ENCODE peak calls at places on chromosomes 12 and 14, in five cellular contexts. J, A, N, B and P are unnamed samples.

GRCh38 chr12:94749890-94750289 is 99.5 kb upstream of the TMCC3 start:
- DNase-seq in B (no peak), J (no peak), A (no peak), N (no peak), P (no peak)

GRCh38 chr12:106136263-106136662 is 2.5 kb downstream of the NUAK1 start:
- DNase-seq in N (peak; percentile 96), J (peak; percentile 91), B (peak; percentile 32), A (peak; percentile 63), P (peak; percentile 87)

GRCh38 chr12:98743362-98743953 is 98.4 kb downstream of the APAF1 start:
- DNase-seq in A (no peak), N (peak; percentile 83), B (no peak), J (no peak), P (no peak)

GRCh38 chr14:43183916-43184315 is 1323.2 kb downstream of the FSCB start:
- DNase-seq in J (no peak), B (no peak), N (no peak), A (no peak), P (no peak)

GRCh38 chr12:84698576-84699333 is 213.8 kb downstream of the SLC6A15 start:
- DNase-seq in N (no peak), J (no peak), B (no peak), A (no peak), P (no peak)

GRCh38 chr14:22471545-22472121 is 117.4 kb downstream of the DAD1 start:
- DNase-seq in B (no peak), N (peak; percentile 79), A (no peak), J (peak; percentile 38), P (no peak)

GRCh38 chr14:55730602-55731001 is 150.6 kb downstream of the KTN1 start:
- DNase-seq in B (no peak), A (no peak), N (no peak), J (no peak), P (no peak)

GRCh38 chr14:87133073-87133815 is 859.7 kb downstream of the GALC start:
- DNase-seq in N (peak; percentile 91), A (no peak), B (no peak), J (peak; percentile 19), P (peak; percentile 69)

GRCh38 chr14:71539660-71540285 is 392.5 kb upstream of the RGS6 start:
- DNase-seq in J (no peak), A (no peak), B (no peak), N (no peak), P (no peak)

GRCh38 chr12:71046215-71046614 is 111.6 kb downstream of the TSPAN8 start:
- DNase-seq in J (no peak), N (no peak), A (no peak), B (no peak), P (peak; percentile 43)

GRCh38 chr14:50336428-50336827 is 24.3 kb downstream of the DMAC2L start:
- DNase-seq in A (no peak), J (no peak), B (no peak), N (no peak), P (no peak)

GRCh38 chr12:3148366-3149000 is 71.3 kb downstream of the TSPAN9 start:
- DNase-seq in A (no peak), J (peak; percentile 73), N (no peak), B (no peak), P (no peak)

GRCh38 chr12:20463920-20464524 is 95.7 kb downstream of the PDE3A start:
- DNase-seq in A (no peak), B (no peak), J (no peak), N (no peak), P (peak; percentile 1)

GRCh38 chr12:1544991-1545700 is 49.2 kb downstream of the FBXL14 start:
- DNase-seq in N (no peak), B (no peak), A (no peak), J (peak; percentile 20), P (no peak)

GRCh38 chr12:57342207-57342691 is 88.6 kb downstream of the R3HDM2 start:
- DNase-seq in J (peak; percentile 14), B (no peak), N (peak; percentile 79), A (no peak), P (no peak)

GRCh38 chr12:107474639-107475539 is 210.7 kb upstream of the PWP1 start:
- DNase-seq in J (no peak), N (no peak), A (no peak), B (no peak), P (no peak)

GRCh38 chr12:57522887-57523705 is 472 bp downstream of the MBD6 start:
- DNase-seq in A (no peak), N (peak; percentile 90), J (peak; percentile 67), B (peak; percentile 43), P (peak; percentile 31)

GRCh38 chr12:34591966-34592365 is 569.7 kb downstream of the ALG10 start:
- DNase-seq in J (no peak), B (no peak), N (no peak), A (no peak), P (no peak)

GRCh38 chr12:113537751-113538087 is 66.0 kb upstream of the LHX5 start:
- DNase-seq in B (no peak), J (no peak), A (no peak), N (no peak), P (peak; percentile 48)